ENCODE peak calls at places on chromosomes 5 and 9, in five cellular contexts. H, K, Z, D and O are unnamed samples.

GRCh38 chr9:95516221-95516735 is 493 bp downstream of the PTCH1 start:
- DNase-seq in H (peak), K (no peak), Z (no peak), D (no peak), O (no peak)

GRCh38 chr9:4009006-4009511 is 290.8 kb downstream of the GLIS3 start:
- DNase-seq in H (no peak), K (no peak), Z (no peak), D (no peak), O (no peak)

GRCh38 chr9:87795178-87795577 is 69.3 kb downstream of the CTSL start:
- DNase-seq in H (no peak), K (no peak), Z (no peak), D (no peak), O (no peak)

GRCh38 chr9:15249042-15249818 is 57.8 kb downstream of the TTC39B start:
- DNase-seq in H (no peak), K (peak), Z (no peak), D (no peak), O (no peak)

GRCh38 chr5:32511778-32512374 is 67.3 kb upstream of the ZFR start:
- DNase-seq in H (no peak), K (no peak), Z (no peak), D (no peak), O (peak)

GRCh38 chr5:128084228-128085167 is 932 bp downstream of the SLC12A2 start:
- DNase-seq in H (peak), K (no peak), Z (no peak), D (peak), O (peak)

GRCh38 chr9:136773386-136774044 is 9.2 kb upstream of the LCN15 start:
- DNase-seq in H (peak), K (no peak), Z (peak), D (no peak), O (peak)

GRCh38 chr9:131657456-131657855 is 82.4 kb downstream of the RAPGEF1 start:
- DNase-seq in H (no peak), K (no peak), Z (no peak), D (no peak), O (no peak)

GRCh38 chr5:174421408-174421805 is 303.0 kb upstream of the MSX2 start:
- DNase-seq in H (no peak), K (no peak), Z (no peak), D (no peak), O (no peak)

GRCh38 chr5:174418809-174419522 is 305.4 kb upstream of the MSX2 start:
- DNase-seq in H (peak), K (no peak), Z (peak), D (peak), O (no peak)

GRCh38 chr5:174420651-174421407 is 303.6 kb upstream of the MSX2 start:
- DNase-seq in H (no peak), K (peak), Z (no peak), D (no peak), O (no peak)

GRCh38 chr5:174423538-174423937 is 300.8 kb upstream of the MSX2 start:
- DNase-seq in H (no peak), K (no peak), Z (no peak), D (no peak), O (no peak)

GRCh38 chr5:174419523-174420132 is 304.8 kb upstream of the MSX2 start:
- DNase-seq in H (peak), K (peak), Z (peak), D (peak), O (peak)
- TF ChIP-seq EZH2 in H (no peak), K (no peak), Z (no peak), D (no peak), O (no peak)

DNA sequence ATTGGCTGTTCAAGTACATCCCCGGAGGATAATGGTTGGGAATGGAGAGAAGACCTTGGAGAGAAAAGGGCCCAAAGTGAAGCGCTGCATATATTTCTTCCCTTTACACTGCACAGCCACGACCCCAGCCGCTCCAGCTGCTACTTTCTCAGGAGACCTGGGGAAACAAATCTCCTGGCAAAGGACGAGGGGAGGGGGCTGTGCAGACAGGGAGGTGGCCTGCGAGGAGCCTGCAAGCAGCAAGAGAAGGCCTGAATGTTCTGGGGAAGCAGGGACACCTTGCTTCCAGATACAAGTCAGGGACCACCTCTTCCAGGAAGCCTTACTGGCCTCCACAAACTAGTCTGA is 739 bp upstream of the PDLIM4 start:
- DNase-seq in H (no peak), K (no peak), Z (no peak), D (no peak), O (no peak)
- H3K4me3 ChIP-seq in H (no peak), K (no peak), Z (peak), D (no peak), O (no peak)

GRCh38 chr5:76715734-76716455 is at the start of gene F2R:
- DNase-seq in H (peak), K (peak), Z (peak), D (peak), O (peak)
- TF ChIP-seq EZH2 in H (no peak), K (no peak), Z (no peak), D (no peak), O (peak)

DNA sequence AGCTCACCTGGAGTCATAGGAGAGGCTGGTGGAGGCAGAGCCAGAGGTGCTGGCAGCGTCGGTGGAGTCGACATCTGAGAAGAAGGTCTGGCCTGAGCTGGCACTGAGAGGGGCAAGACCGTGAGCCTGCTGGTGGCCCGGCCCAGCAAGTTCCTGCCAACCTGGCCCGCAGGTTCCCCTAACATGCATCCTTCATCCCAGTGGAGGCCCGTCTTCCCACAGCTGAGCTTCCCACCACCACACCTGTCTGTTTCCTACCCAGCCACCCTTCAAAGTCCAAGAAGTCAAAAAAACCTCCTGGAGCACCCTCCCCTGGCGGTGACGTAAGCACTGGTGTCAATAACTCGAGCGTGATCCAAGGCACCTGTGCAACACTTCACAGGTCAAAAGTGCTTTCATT is 16.9 kb downstream of the PHF19 start:
- DNase-seq in H (no peak), K (no peak), Z (no peak), D (no peak), O (no peak)
- H3K4me3 ChIP-seq in H (no peak), K (no peak), Z (no peak), D (no peak), O (no peak)

DNA sequence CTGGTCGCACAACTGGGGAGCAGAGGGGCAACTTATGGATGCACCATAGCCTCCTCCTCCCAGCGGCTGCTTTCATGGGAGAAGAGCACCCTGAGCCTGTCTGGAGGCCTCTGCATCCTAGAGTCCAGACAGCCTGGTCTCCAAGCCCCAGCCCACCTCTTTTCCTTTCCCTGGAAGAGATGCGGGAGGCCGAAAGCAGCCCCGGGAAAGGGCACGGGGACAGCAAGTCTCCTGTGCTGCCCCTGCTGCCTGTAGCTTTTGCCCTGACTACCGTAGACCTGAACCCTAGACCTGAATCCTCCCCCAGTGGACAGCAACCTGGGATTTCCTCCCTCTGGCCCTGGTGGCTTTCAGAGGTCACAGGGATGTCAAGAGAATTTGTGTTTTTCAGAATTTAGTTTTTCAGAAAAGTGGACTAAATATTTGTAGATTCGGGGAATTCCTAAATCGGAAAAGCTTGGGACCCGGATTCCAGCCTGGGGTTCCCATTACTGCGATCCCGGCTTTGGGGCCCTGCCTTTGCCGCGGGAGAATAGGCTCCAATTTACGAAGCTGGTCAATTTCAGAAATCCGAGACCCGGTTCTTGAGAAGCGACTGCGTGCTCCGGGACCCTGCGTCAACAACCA is 4.3 kb upstream of the PITX1 start:
- DNase-seq in H (no peak), K (no peak), Z (no peak), D (no peak), O (no peak)
- TF ChIP-seq EZH2 in H (no peak), K (peak), Z (no peak), D (peak), O (no peak)

GRCh38 chr5:142108432-142109355 is at the start of gene NDFIP1:
- DNase-seq in H (peak), K (peak), Z (peak), D (peak), O (peak)

GRCh38 chr5:142110046-142110531 is 1.5 kb downstream of the NDFIP1 start:
- DNase-seq in H (no peak), K (peak), Z (peak), D (no peak), O (peak)

GRCh38 chr5:142109356-142110045 is 922 bp downstream of the NDFIP1 start:
- DNase-seq in H (peak), K (peak), Z (no peak), D (no peak), O (peak)

GRCh38 chr5:142106061-142106460 is 2.5 kb upstream of the NDFIP1 start:
- DNase-seq in H (no peak), K (no peak), Z (no peak), D (no peak), O (no peak)

DNA sequence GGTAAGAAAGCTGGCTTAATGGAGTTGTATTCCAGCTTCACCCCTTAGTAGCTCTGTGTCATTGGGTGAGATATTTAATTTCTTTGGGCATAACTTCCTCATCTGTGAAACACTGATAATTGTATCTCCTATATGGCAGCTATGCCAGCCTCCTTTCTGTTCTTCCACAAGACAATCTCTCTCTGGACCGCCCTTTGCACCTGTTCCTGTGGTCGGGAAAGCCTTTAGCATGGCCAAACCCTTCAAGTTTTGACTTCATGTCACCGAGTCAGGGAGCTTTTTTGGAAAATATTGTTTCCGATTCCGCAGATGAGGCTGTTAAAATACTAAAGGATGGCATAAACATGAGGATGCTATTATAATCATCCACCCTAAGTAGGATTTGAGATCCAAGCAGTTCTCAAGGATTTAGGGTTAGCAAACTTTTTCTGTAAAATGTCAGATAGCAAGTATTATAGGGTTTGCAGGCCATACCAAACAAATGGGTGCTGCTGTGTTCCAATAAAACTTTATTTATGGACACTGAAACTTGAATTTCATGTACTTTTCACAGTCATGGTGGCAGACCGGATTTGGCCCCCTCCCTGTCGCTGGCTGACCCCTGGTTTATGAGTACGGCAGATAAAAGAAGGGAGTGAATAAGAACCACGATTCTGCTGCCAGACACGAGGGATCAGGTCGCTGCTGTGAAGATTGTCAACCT is 699 bp upstream of the NDFIP1 start:
- DNase-seq in H (no peak), K (no peak), Z (no peak), D (no peak), O (no peak)
- H3K4me3 ChIP-seq in H (peak), K (peak), Z (peak), D (peak), O (peak)

GRCh38 chr9:135587658-135588057 is 26.1 kb downstream of the PAEP start:
- DNase-seq in H (no peak), K (no peak), Z (no peak), D (no peak), O (no peak)
- TF ChIP-seq EZH2 in H (no peak), K (no peak), Z (no peak), D (no peak), O (no peak)